ENCODE peak calls at places on chromosomes 16 and 17, in six cellular contexts. One of them, this sample, is unnamed.

GRCh38 chr17:40328386-40328766 is 19.4 kb downstream of the RARA start:
- DNase-seq in heart left ventricle: no peak
- DNase-seq in GM12865: no peak
- DNase-seq in epithelial cell of esophagus: no peak
- DNase-seq in psoas muscle: no peak
- DNase-seq in uterus: no peak
- DNase-seq in this sample: no peak

GRCh38 chr17:81340606-81341346 is 45.7 kb upstream of the SLC38A10 start:
- DNase-seq in psoas muscle: no peak
- DNase-seq in heart left ventricle: no peak
- DNase-seq in uterus: no peak
- DNase-seq in epithelial cell of esophagus: no peak
- DNase-seq in GM12865: no peak
- DNase-seq in this sample: no peak

GRCh38 chr17:19768046-19768782 is 20.1 kb upstream of the ALDH3A1 start:
- DNase-seq in GM12865: peak
- DNase-seq in uterus: no peak
- DNase-seq in psoas muscle: no peak
- DNase-seq in epithelial cell of esophagus: no peak
- DNase-seq in heart left ventricle: no peak
- DNase-seq in this sample: no peak

GRCh38 chr17:46925185-46925858 is 2.4 kb downstream of the GOSR2 start:
- DNase-seq in psoas muscle: no peak
- DNase-seq in epithelial cell of esophagus: peak
- DNase-seq in uterus: no peak
- DNase-seq in GM12865: no peak
- DNase-seq in heart left ventricle: no peak
- DNase-seq in this sample: no peak

GRCh38 chr16:48117217-48118105 is 38.3 kb downstream of the ABCC12 start:
- DNase-seq in GM12865: peak
- DNase-seq in psoas muscle: peak
- DNase-seq in epithelial cell of esophagus: peak
- DNase-seq in heart left ventricle: peak
- DNase-seq in uterus: no peak
- DNase-seq in this sample: no peak

GRCh38 chr16:88376835-88377726 is 5.7 kb upstream of the ZNF469 start:
- DNase-seq in GM12865: no peak
- DNase-seq in psoas muscle: peak
- DNase-seq in epithelial cell of esophagus: no peak
- DNase-seq in uterus: no peak
- DNase-seq in heart left ventricle: peak
- DNase-seq in this sample: no peak

GRCh38 chr16:20191566-20191965 is 117.9 kb upstream of the GPR139 start:
- DNase-seq in heart left ventricle: no peak
- DNase-seq in epithelial cell of esophagus: no peak
- DNase-seq in uterus: no peak
- DNase-seq in GM12865: no peak
- DNase-seq in psoas muscle: no peak
- DNase-seq in this sample: no peak

GRCh38 chr17:11948791-11949190 is 48.5 kb downstream of the ZNF18 start:
- DNase-seq in GM12865: no peak
- DNase-seq in heart left ventricle: peak
- DNase-seq in psoas muscle: peak
- DNase-seq in uterus: peak
- DNase-seq in epithelial cell of esophagus: peak
- DNase-seq in this sample: no peak

GRCh38 chr16:9966569-9967157 is 215.6 kb downstream of the GRIN2A start:
- DNase-seq in GM12865: peak
- DNase-seq in heart left ventricle: no peak
- DNase-seq in epithelial cell of esophagus: peak
- DNase-seq in uterus: no peak
- DNase-seq in psoas muscle: no peak
- DNase-seq in this sample: no peak

GRCh38 chr17:44967026-44967906 is 837 bp downstream of the C1QL1 start:
- DNase-seq in uterus: no peak
- DNase-seq in GM12865: no peak
- DNase-seq in psoas muscle: no peak
- DNase-seq in epithelial cell of esophagus: no peak
- DNase-seq in heart left ventricle: no peak
- DNase-seq in this sample: no peak

GRCh38 chr16:35651841-35652240 is 2192.4 kb downstream of the TP53TG3F start:
- DNase-seq in epithelial cell of esophagus: no peak
- DNase-seq in GM12865: no peak
- DNase-seq in psoas muscle: no peak
- DNase-seq in uterus: no peak
- DNase-seq in heart left ventricle: no peak
- DNase-seq in this sample: no peak

GRCh38 chr17:58329808-58330543 is 1.4 kb upstream of the TSPOAP1 start:
- DNase-seq in epithelial cell of esophagus: no peak
- DNase-seq in uterus: no peak
- DNase-seq in GM12865: peak
- DNase-seq in psoas muscle: no peak
- DNase-seq in heart left ventricle: no peak
- DNase-seq in this sample: no peak

GRCh38 chr17:74439691-74440567 is 8.0 kb downstream of the GPRC5C start:
- DNase-seq in uterus: no peak
- DNase-seq in psoas muscle: no peak
- DNase-seq in heart left ventricle: no peak
- DNase-seq in GM12865: no peak
- DNase-seq in epithelial cell of esophagus: no peak
- DNase-seq in this sample: no peak

GRCh38 chr17:40862985-40863733 is 3.9 kb downstream of the KRT12 start:
- DNase-seq in heart left ventricle: no peak
- DNase-seq in psoas muscle: no peak
- DNase-seq in GM12865: peak
- DNase-seq in epithelial cell of esophagus: no peak
- DNase-seq in uterus: no peak
- DNase-seq in this sample: no peak

GRCh38 chr17:61495161-61495857 is 43.1 kb downstream of the TBX4 start:
- DNase-seq in epithelial cell of esophagus: peak
- DNase-seq in psoas muscle: no peak
- DNase-seq in uterus: no peak
- DNase-seq in heart left ventricle: no peak
- DNase-seq in GM12865: peak
- DNase-seq in this sample: no peak

GRCh38 chr17:73482251-73482661 is 162.0 kb downstream of the SDK2 start:
- DNase-seq in heart left ventricle: no peak
- DNase-seq in epithelial cell of esophagus: no peak
- DNase-seq in uterus: no peak
- DNase-seq in psoas muscle: no peak
- DNase-seq in GM12865: peak
- DNase-seq in this sample: no peak

GRCh38 chr17:74442670-74443515 is 11.0 kb downstream of the GPRC5C start:
- DNase-seq in epithelial cell of esophagus: peak
- DNase-seq in uterus: peak
- DNase-seq in psoas muscle: peak
- DNase-seq in heart left ventricle: peak
- DNase-seq in GM12865: peak
- DNase-seq in this sample: no peak

GRCh38 chr17:33228548-33228947 is 64.5 kb downstream of the ASIC2 start:
- DNase-seq in heart left ventricle: peak
- DNase-seq in psoas muscle: no peak
- DNase-seq in uterus: no peak
- DNase-seq in GM12865: no peak
- DNase-seq in epithelial cell of esophagus: no peak
- DNase-seq in this sample: no peak

GRCh38 chr17:33225994-33226393 is 67.1 kb downstream of the ASIC2 start:
- DNase-seq in psoas muscle: no peak
- DNase-seq in uterus: no peak
- DNase-seq in GM12865: no peak
- DNase-seq in epithelial cell of esophagus: no peak
- DNase-seq in heart left ventricle: no peak
- DNase-seq in this sample: no peak

GRCh38 chr17:33227911-33228310 is 65.2 kb downstream of the ASIC2 start:
- DNase-seq in psoas muscle: no peak
- DNase-seq in GM12865: no peak
- DNase-seq in heart left ventricle: no peak
- DNase-seq in uterus: no peak
- DNase-seq in epithelial cell of esophagus: no peak
- DNase-seq in this sample: no peak

GRCh38 chr17:33229499-33229898 is 63.6 kb downstream of the ASIC2 start:
- DNase-seq in psoas muscle: no peak
- DNase-seq in epithelial cell of esophagus: peak
- DNase-seq in uterus: no peak
- DNase-seq in heart left ventricle: no peak
- DNase-seq in GM12865: no peak
- DNase-seq in this sample: no peak

DNA sequence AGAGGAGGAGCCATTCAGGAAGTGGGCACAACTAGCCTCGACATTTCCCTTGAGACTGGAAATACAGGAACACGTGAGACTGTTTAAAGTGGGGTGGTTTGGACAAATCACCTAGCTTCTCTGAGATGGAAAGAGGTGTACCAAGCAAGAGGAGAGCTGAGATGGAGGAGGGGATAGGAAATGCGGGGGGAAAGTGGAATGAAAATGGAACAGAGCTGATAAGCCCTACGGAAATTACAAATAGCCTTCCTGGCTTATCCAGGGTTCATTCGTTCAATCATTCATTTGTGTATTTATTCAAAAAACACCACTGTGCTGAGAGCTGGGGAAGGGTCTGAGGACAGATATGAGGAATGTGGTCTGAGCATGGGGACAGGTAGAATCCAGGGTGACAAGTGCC is 64.1 kb downstream of the ASIC2 start:
- DNase-seq in psoas muscle: no peak
- DNase-seq in epithelial cell of esophagus: no peak
- DNase-seq in uterus: no peak
- DNase-seq in GM12865: no peak
- DNase-seq in heart left ventricle: no peak
- DNase-seq in this sample: no peak
- H3K4me3 ChIP-seq in psoas muscle: no peak
- H3K4me3 ChIP-seq in epithelial cell of esophagus: no peak
- H3K4me3 ChIP-seq in uterus: no peak
- H3K4me3 ChIP-seq in GM12865: no peak
- H3K4me3 ChIP-seq in heart left ventricle: no peak
- H3K4me3 ChIP-seq in this sample: no peak

GRCh38 chr16:7518158-7518557 is 185.5 kb downstream of the RBFOX1 start:
- DNase-seq in epithelial cell of esophagus: no peak
- DNase-seq in uterus: no peak
- DNase-seq in psoas muscle: no peak
- DNase-seq in GM12865: no peak
- DNase-seq in heart left ventricle: no peak
- DNase-seq in this sample: no peak

GRCh38 chr16:7524419-7524818 is 191.8 kb downstream of the RBFOX1 start:
- DNase-seq in heart left ventricle: no peak
- DNase-seq in GM12865: no peak
- DNase-seq in psoas muscle: no peak
- DNase-seq in uterus: no peak
- DNase-seq in epithelial cell of esophagus: no peak
- DNase-seq in this sample: no peak

GRCh38 chr16:7526736-7527135 is 194.1 kb downstream of the RBFOX1 start:
- DNase-seq in GM12865: no peak
- DNase-seq in heart left ventricle: no peak
- DNase-seq in uterus: no peak
- DNase-seq in psoas muscle: no peak
- DNase-seq in epithelial cell of esophagus: no peak
- DNase-seq in this sample: no peak

DNA sequence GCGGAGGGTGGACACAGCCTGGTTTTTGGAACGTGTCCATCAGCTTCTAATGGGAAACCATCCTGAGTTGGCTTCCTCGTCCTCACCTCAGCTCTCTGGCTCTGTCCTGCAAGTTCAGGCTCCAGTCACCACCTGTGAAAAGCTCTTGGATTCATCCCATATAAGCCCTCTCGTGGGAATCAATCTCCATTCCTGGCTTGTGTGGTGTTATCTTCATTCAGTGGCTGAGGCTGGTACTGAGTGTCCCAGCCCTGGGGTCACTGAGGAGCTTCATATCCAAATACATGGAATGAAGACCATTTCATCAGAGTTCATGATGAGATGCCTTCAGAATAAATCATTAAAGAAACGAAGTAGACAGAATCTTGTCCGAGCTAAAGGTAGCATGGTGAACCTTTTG is 189.2 kb downstream of the RBFOX1 start:
- DNase-seq in GM12865: no peak
- DNase-seq in heart left ventricle: no peak
- DNase-seq in epithelial cell of esophagus: no peak
- DNase-seq in psoas muscle: no peak
- DNase-seq in uterus: no peak
- DNase-seq in this sample: no peak
- H3K4me3 ChIP-seq in GM12865: no peak
- H3K4me3 ChIP-seq in heart left ventricle: no peak
- H3K4me3 ChIP-seq in epithelial cell of esophagus: no peak
- H3K4me3 ChIP-seq in psoas muscle: no peak
- H3K4me3 ChIP-seq in uterus: no peak
- H3K4me3 ChIP-seq in this sample: no peak

GRCh38 chr17:48240122-48240521 is 132.6 kb downstream of the SNX11 start:
- DNase-seq in uterus: no peak
- DNase-seq in epithelial cell of esophagus: no peak
- DNase-seq in psoas muscle: no peak
- DNase-seq in GM12865: no peak
- DNase-seq in heart left ventricle: no peak
- DNase-seq in this sample: no peak

GRCh38 chr17:48239603-48239995 is 132.0 kb downstream of the SNX11 start:
- DNase-seq in psoas muscle: no peak
- DNase-seq in heart left ventricle: no peak
- DNase-seq in epithelial cell of esophagus: no peak
- DNase-seq in GM12865: no peak
- DNase-seq in uterus: no peak
- DNase-seq in this sample: no peak

GRCh38 chr17:48241131-48241591 is 133.6 kb downstream of the SNX11 start:
- DNase-seq in uterus: peak
- DNase-seq in psoas muscle: peak
- DNase-seq in GM12865: peak
- DNase-seq in heart left ventricle: peak
- DNase-seq in epithelial cell of esophagus: peak
- DNase-seq in this sample: no peak

GRCh38 chr17:48241770-48242497 is 134.4 kb downstream of the SNX11 start:
- DNase-seq in uterus: no peak
- DNase-seq in GM12865: no peak
- DNase-seq in psoas muscle: no peak
- DNase-seq in heart left ventricle: no peak
- DNase-seq in epithelial cell of esophagus: no peak
- DNase-seq in this sample: no peak

DNA sequence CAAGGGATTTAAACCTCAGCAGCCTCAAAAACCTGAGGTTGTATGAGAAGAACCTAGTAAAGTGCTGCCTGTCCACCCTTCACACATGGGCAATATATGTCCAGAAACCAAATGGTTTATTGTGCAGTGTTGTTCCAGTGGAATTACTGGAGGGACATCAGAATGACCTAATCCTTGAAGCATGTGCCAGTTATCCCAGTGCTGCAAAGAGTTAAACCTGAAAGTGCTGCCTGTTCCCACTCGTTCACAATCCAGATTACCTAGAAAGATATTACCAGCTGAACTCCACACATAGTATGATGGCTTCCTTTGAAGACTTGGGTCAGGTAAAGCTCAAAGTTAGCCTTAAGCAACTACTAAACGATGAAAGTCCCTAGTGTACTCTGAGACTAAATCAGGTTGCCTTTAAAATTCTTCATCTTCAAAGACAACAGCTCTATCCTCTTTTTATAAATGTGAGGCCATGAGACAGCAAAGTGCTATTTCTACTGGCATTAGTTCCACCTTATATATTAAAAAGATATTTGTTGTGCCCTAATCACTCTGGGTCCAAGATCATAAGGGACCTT is 133.1 kb downstream of the SNX11 start:
- DNase-seq in GM12865: no peak
- DNase-seq in epithelial cell of esophagus: peak
- DNase-seq in psoas muscle: no peak
- DNase-seq in uterus: no peak
- DNase-seq in heart left ventricle: no peak
- DNase-seq in this sample: no peak
- H3K4me3 ChIP-seq in GM12865: no peak
- H3K4me3 ChIP-seq in epithelial cell of esophagus: no peak
- H3K4me3 ChIP-seq in psoas muscle: no peak
- H3K4me3 ChIP-seq in uterus: no peak
- H3K4me3 ChIP-seq in heart left ventricle: no peak
- H3K4me3 ChIP-seq in this sample: no peak

GRCh38 chr17:76239538-76240274 is 587 bp downstream of the RNF157 start:
- DNase-seq in uterus: no peak
- DNase-seq in heart left ventricle: peak
- DNase-seq in epithelial cell of esophagus: no peak
- DNase-seq in GM12865: no peak
- DNase-seq in psoas muscle: no peak
- DNase-seq in this sample: no peak
- H3K4me3 ChIP-seq in uterus: peak
- H3K4me3 ChIP-seq in heart left ventricle: peak
- H3K4me3 ChIP-seq in epithelial cell of esophagus: no peak
- H3K4me3 ChIP-seq in GM12865: peak
- H3K4me3 ChIP-seq in psoas muscle: peak
- H3K4me3 ChIP-seq in this sample: peak

This sample was measured in esophagus squamous epithelium.